ENCODE peak calls at places on chromosomes 6 and 20, in six cellular contexts. R, M, F, W, B and O are unnamed samples.

GRCh38 chr6:156131221-156131903 is 645.8 kb upstream of the ARID1B start:
- DNase-seq in R (no peak), M (no peak), F (no peak), W (no peak), B (no peak), O (no peak)

GRCh38 chr6:140394141-140394540 is 1019.7 kb upstream of the CITED2 start:
- DNase-seq in R (no peak), M (no peak), F (no peak), W (peak; percentile 30), B (no peak), O (no peak)

GRCh38 chr6:155219858-155220301 is 43.9 kb upstream of the CLDN20 start:
- DNase-seq in R (no peak), M (no peak), F (no peak), W (no peak), B (no peak), O (no peak)

GRCh38 chr6:108673602-108674001 is 112.9 kb downstream of the FOXO3 start:
- DNase-seq in R (no peak), M (peak; percentile 46), F (peak; percentile 83), W (peak; percentile 29), B (no peak), O (no peak)

GRCh38 chr20:41508335-41508734 is 109.8 kb downstream of the CHD6 start:
- DNase-seq in R (no peak), M (no peak), F (no peak), W (no peak), B (no peak), O (no peak)

GRCh38 chr20:59645316-59645715 is 41.0 kb downstream of the PHACTR3 start:
- DNase-seq in R (no peak), M (no peak), F (no peak), W (no peak), B (no peak), O (no peak)

GRCh38 chr6:107485157-107485556 is 4.8 kb upstream of the SOBP start:
- DNase-seq in R (no peak), M (no peak), F (no peak), W (no peak), B (no peak), O (no peak)

GRCh38 chr6:34546551-34547321 is 9.4 kb downstream of the SPDEF start:
- DNase-seq in R (no peak), M (peak; percentile 23), F (no peak), W (no peak), B (no peak), O (no peak)

GRCh38 chr6:80932364-80932763 is 820.1 kb downstream of the TENT5A start:
- DNase-seq in R (no peak), M (peak; percentile 2), F (no peak), W (peak; percentile 63), B (no peak), O (no peak)

GRCh38 chr6:149859938-149860337 is 4.2 kb downstream of the LRP11 start:
- DNase-seq in R (no peak), M (no peak), F (no peak), W (no peak), B (no peak), O (no peak)

GRCh38 chr6:75282706-75283105 is 1.9 kb downstream of the TMEM30A start:
- DNase-seq in R (no peak), M (peak; percentile 67), F (no peak), W (no peak), B (no peak), O (no peak)
- H3K4me3 ChIP-seq in R (peak overlapping the region; percentile 75), M (peak overlapping the region; percentile 83), F (peak overlapping the region; percentile 73), W (peak overlapping the region; percentile 95), B (peak overlapping the region; percentile 95), O (peak overlapping the region; percentile 91)

DNA sequence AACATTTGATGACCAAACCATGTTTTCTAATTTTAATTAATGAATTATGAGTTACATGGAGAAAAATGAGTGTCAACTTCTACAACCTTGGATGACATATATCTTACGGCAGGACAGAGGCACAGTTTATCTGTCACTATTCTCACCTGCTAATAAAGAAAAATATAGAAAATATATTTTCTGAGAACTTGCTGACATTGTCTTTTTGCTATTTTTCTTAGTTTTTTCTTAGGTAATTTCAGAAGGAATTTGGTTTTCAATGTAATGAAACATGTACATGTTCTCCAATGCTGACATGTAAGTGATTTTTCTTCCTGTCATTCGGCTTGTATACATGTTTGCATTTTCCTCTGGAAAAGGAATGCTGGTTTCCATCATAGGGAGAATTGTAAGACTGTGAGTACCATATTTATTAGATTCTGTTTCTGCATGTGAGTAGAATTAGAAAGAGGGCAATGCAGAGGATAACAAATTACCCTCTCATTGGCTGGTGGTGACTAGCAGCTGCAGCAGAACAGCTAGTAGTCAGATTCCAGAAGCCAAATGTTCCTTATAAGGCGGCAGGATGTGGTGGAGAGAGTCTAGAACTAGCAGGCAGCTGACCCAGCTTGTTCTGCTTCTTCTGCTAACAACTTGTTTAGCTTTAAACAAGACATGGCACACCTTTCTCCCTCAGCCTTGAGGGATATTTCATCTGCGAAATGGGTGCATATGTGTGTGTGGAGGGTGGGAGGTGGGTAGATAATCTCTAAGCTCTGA is 132.8 kb upstream of the SPACA1 start:
- DNase-seq in R (no peak), M (peak; percentile 32), F (peak; percentile 44), W (peak; percentile 12), B (no peak), O (no peak)
- H3K9ac ChIP-seq in R (no peak overlapping the region), M (no peak overlapping the region), F (no peak overlapping the region), W (no peak overlapping the region), B (no peak overlapping the region), O (no peak overlapping the region)

GRCh38 chr6:31820051-31820389 is 4.7 kb downstream of the HSPA1A start:
- DNase-seq in R (no peak), M (no peak), F (no peak), W (no peak), B (no peak), O (no peak)
- H3K4me3 ChIP-seq in R (no peak overlapping the region), M (no peak overlapping the region), F (no peak overlapping the region), W (no peak overlapping the region), B (no peak overlapping the region), O (no peak overlapping the region)

GRCh38 chr6:25789475-25789874 is 34.9 kb downstream of the SLC17A4 start:
- DNase-seq in R (no peak), M (no peak), F (no peak), W (no peak), B (no peak), O (no peak)

GRCh38 chr6:25794784-25795183 is 37.1 kb downstream of the SLC17A1 start:
- DNase-seq in R (no peak), M (no peak), F (no peak), W (no peak), B (no peak), O (no peak)

GRCh38 chr6:25788305-25788922 is 33.9 kb downstream of the SLC17A4 start:
- DNase-seq in R (peak; percentile 54), M (peak; percentile 70), F (peak; percentile 39), W (peak; percentile 51), B (peak; percentile 13), O (peak; percentile 14)

GRCh38 chr6:25792016-25792415 is 37.5 kb downstream of the SLC17A4 start:
- DNase-seq in R (no peak), M (no peak), F (no peak), W (no peak), B (no peak), O (no peak)

DNA sequence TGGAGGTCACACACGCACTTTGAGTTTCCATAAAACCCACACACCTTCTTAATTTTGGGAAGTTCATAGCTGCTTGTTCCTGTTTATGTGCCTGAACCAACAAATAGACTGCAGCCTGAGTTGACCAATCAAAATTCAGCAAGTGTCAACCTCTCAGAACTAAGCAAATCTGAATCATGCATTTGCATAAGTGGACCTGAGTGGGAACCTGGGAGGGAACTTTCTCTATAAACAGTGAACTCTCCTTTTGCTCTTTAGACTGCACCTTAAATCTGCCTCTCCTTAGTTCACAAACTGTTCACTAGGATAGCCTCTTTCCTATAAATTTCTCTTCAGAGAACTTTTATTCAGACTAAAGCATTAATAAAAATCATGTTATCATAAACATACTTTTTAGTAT is 37.9 kb downstream of the SLC17A1 start:
- DNase-seq in R (no peak), M (no peak), F (no peak), W (no peak), B (no peak), O (no peak)
- H3K9ac ChIP-seq in R (no peak overlapping the region), M (no peak overlapping the region), F (no peak overlapping the region), W (no peak overlapping the region), B (no peak overlapping the region), O (no peak overlapping the region)

DNA sequence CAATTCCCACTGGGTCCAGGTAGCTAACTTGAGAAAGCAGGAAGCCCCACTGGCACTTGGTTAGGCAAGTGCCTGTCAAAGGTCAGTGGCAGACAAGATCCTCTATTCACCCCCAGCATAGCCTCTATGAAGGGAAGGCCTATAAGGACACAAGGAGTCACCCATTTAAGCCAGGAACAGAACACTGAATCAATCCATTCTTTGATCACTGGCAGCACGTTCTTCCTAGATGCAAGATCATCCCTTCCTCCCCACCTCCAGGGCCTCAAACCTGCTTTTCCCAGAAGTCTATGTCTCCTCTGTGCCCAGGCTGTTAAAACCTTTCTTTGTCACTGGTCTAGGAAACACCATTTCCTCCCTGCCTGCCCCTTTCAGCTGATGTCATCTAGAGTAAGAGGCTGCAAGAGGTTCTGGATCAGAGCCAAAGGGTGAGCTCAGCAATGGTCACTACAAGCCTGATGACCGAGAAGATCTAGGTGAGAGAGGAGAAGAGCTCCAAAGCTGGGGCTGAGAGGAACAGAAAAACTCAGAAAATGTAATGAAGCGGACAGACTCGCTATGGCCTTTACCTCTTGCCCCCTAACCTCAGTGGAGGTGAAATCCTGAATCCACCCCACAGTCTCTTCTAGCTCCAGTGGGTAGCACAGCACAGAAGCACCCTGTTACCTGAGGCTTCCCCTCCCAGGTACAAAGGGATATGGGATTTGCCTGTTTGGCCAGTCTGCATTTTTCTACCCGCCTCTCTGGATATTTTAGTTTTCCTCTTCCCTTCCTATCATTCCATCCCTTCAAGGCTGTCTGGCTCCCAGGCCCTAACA is 1.8 kb downstream of the GTPBP2 start:
- DNase-seq in R (no peak), M (peak; percentile 99), F (peak; percentile 89), W (peak; percentile 99), B (no peak), O (no peak)
- H3K4me3 ChIP-seq in R (peak overlapping the region; percentile 89), M (peak overlapping the region; percentile 100), F (peak overlapping the region; percentile 19), W (peak overlapping the region; percentile 23), B (no peak overlapping the region), O (no peak overlapping the region)

GRCh38 chr6:162217811-162218450 is 509.6 kb downstream of the PRKN start:
- DNase-seq in R (no peak), M (no peak), F (no peak), W (no peak), B (no peak), O (no peak)
- H3K9ac ChIP-seq in R (no peak overlapping the region), M (no peak overlapping the region), F (no peak overlapping the region), W (no peak overlapping the region), B (no peak overlapping the region), O (no peak overlapping the region)

DNA sequence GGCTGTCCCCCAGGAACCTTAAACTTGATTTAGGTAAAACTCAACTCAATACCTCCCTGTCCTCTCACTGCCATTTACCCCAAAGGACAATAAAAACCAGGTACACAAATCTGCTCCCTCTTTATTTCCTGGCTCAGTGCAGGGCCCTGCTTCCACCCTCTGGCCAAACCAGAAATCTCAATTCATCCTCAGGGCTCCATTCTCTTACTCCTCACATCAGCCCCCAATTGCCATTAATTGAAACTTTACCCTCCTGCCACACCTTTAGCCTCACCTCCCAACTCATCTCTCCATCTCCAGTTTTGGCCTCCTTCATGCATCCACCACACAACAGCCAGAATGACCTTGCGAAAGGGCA is 10.5 kb downstream of the ZBTB2 start:
- DNase-seq in R (no peak), M (no peak), F (no peak), W (no peak), B (no peak), O (no peak)
- H3K4me3 ChIP-seq in R (no peak overlapping the region), M (peak overlapping the region; percentile 57), F (no peak overlapping the region), W (no peak overlapping the region), B (no peak overlapping the region), O (no peak overlapping the region)

GRCh38 chr6:139107051-139107450 is 27.8 kb upstream of the HECA start:
- DNase-seq in R (no peak), M (no peak), F (no peak), W (no peak), B (no peak), O (no peak)
- H3K9ac ChIP-seq in R (no peak overlapping the region), M (no peak overlapping the region), F (no peak overlapping the region), W (no peak overlapping the region), B (no peak overlapping the region), O (no peak overlapping the region)